ENCODE peak calls at places on chromosomes 3 and 15, in four cellular contexts. One of them, this sample, is unnamed.

GRCh38 chr3:173395073-173395411 is 2.5 kb upstream of the NLGN1 start:
- DNase-seq in chondrocyte: no peak
- DNase-seq in astrocyte of the spinal cord: no peak
- DNase-seq in progenitor cell of endocrine pancreas: no peak
- DNase-seq in this sample: peak

GRCh38 chr15:29044506-29044905 is 158.7 kb downstream of the APBA2 start:
- DNase-seq in progenitor cell of endocrine pancreas: no peak
- DNase-seq in astrocyte of the spinal cord: peak
- DNase-seq in chondrocyte: no peak
- DNase-seq in this sample: no peak

GRCh38 chr3:112676659-112677234 is 35.8 kb upstream of the CCDC80 start:
- DNase-seq in progenitor cell of endocrine pancreas: no peak
- DNase-seq in astrocyte of the spinal cord: peak
- DNase-seq in chondrocyte: no peak
- DNase-seq in this sample: peak

GRCh38 chr15:96948981-96949380 is 618.5 kb downstream of the NR2F2 start:
- DNase-seq in chondrocyte: no peak
- DNase-seq in astrocyte of the spinal cord: no peak
- DNase-seq in progenitor cell of endocrine pancreas: no peak
- DNase-seq in this sample: peak

GRCh38 chr3:65412591-65412990 is 626.1 kb downstream of the MAGI1 start:
- DNase-seq in chondrocyte: no peak
- DNase-seq in astrocyte of the spinal cord: no peak
- DNase-seq in progenitor cell of endocrine pancreas: no peak
- DNase-seq in this sample: no peak

GRCh38 chr3:80929576-80929975 is 831.9 kb downstream of the GBE1 start:
- DNase-seq in progenitor cell of endocrine pancreas: no peak
- DNase-seq in chondrocyte: no peak
- DNase-seq in astrocyte of the spinal cord: no peak
- DNase-seq in this sample: no peak

GRCh38 chr3:58260733-58261132 is 23.1 kb downstream of the ABHD6 start:
- DNase-seq in progenitor cell of endocrine pancreas: no peak
- DNase-seq in astrocyte of the spinal cord: peak
- DNase-seq in chondrocyte: no peak
- DNase-seq in this sample: peak

GRCh38 chr15:60414016-60414682 is 16.4 kb upstream of the ANXA2 start:
- DNase-seq in progenitor cell of endocrine pancreas: no peak
- DNase-seq in chondrocyte: no peak
- DNase-seq in astrocyte of the spinal cord: peak
- DNase-seq in this sample: no peak

GRCh38 chr3:49803464-49804140 is 541 bp downstream of the INKA1 start:
- DNase-seq in progenitor cell of endocrine pancreas: no peak
- DNase-seq in astrocyte of the spinal cord: no peak
- DNase-seq in chondrocyte: no peak
- DNase-seq in this sample: peak

GRCh38 chr15:47432831-47433230 is 284.5 kb upstream of the SEMA6D start:
- DNase-seq in astrocyte of the spinal cord: peak
- DNase-seq in progenitor cell of endocrine pancreas: no peak
- DNase-seq in chondrocyte: no peak
- DNase-seq in this sample: no peak

GRCh38 chr3:193030276-193030675 is 112.6 kb upstream of the MB21D2 start:
- DNase-seq in chondrocyte: no peak
- DNase-seq in progenitor cell of endocrine pancreas: no peak
- DNase-seq in astrocyte of the spinal cord: peak
- DNase-seq in this sample: peak

GRCh38 chr3:68893600-68894239 is 38.6 kb downstream of the TAFA4 start:
- DNase-seq in progenitor cell of endocrine pancreas: no peak
- DNase-seq in chondrocyte: no peak
- DNase-seq in astrocyte of the spinal cord: peak
- DNase-seq in this sample: peak

GRCh38 chr3:81013360-81013759 is 748.1 kb downstream of the GBE1 start:
- DNase-seq in progenitor cell of endocrine pancreas: no peak
- DNase-seq in chondrocyte: no peak
- DNase-seq in astrocyte of the spinal cord: peak
- DNase-seq in this sample: no peak

GRCh38 chr3:28835751-28836150 is 445.1 kb upstream of the RBMS3 start:
- DNase-seq in astrocyte of the spinal cord: peak
- DNase-seq in progenitor cell of endocrine pancreas: no peak
- DNase-seq in chondrocyte: no peak
- DNase-seq in this sample: no peak

GRCh38 chr15:50939911-50940310 is 31.4 kb downstream of the AP4E1 start:
- DNase-seq in chondrocyte: no peak
- DNase-seq in progenitor cell of endocrine pancreas: no peak
- DNase-seq in astrocyte of the spinal cord: peak
- DNase-seq in this sample: peak

GRCh38 chr3:57556459-57557087 is 499 bp downstream of the PDE12 start:
- DNase-seq in progenitor cell of endocrine pancreas: peak
- DNase-seq in astrocyte of the spinal cord: no peak
- DNase-seq in chondrocyte: no peak
- DNase-seq in this sample: no peak

GRCh38 chr3:108029466-108029865 is 61.4 kb downstream of the CD47 start:
- DNase-seq in astrocyte of the spinal cord: peak
- DNase-seq in chondrocyte: no peak
- DNase-seq in progenitor cell of endocrine pancreas: no peak
- DNase-seq in this sample: no peak

GRCh38 chr3:38121832-38122461 is 15.0 kb downstream of the ACAA1 start:
- DNase-seq in progenitor cell of endocrine pancreas: no peak
- DNase-seq in chondrocyte: no peak
- DNase-seq in astrocyte of the spinal cord: no peak
- DNase-seq in this sample: no peak

GRCh38 chr3:71099997-71100719 is 483.4 kb downstream of the FOXP1 start:
- DNase-seq in progenitor cell of endocrine pancreas: no peak
- DNase-seq in astrocyte of the spinal cord: no peak
- DNase-seq in chondrocyte: no peak
- DNase-seq in this sample: peak

GRCh38 chr15:98734472-98735284 is 86.3 kb downstream of the IGF1R start:
- DNase-seq in chondrocyte: no peak
- DNase-seq in progenitor cell of endocrine pancreas: no peak
- DNase-seq in astrocyte of the spinal cord: no peak
- DNase-seq in this sample: no peak